ENCODE peak calls at places on chromosomes 5 and 9, in six cellular contexts. Y is activated CD8-positive, alpha-beta memory T cell treated with anti-CD3 and anti-CD28 coated beads for 48 hours; T is activated T-cell treated with anti-CD3 and anti-CD28 coated beads for 24 hours; P is left lung; D is NCI-H1092; G is GDM1. J is an unnamed sample.

GRCh38 chr5:79974896-79975295 is 16.2 kb downstream of the MTX3 start:
- DNase-seq in Y (no peak), T (no peak), P (no peak), D (no peak), G (no peak), J (no peak)

GRCh38 chr5:15499528-15500325 is at the start of gene FBXL7:
- DNase-seq in Y (no peak), T (no peak), P (peak), D (peak), G (no peak), J (peak)

GRCh38 chr5:68315679-68316271 is 100.2 kb downstream of the PIK3R1 start:
- DNase-seq in Y (peak), T (no peak), P (peak), D (no peak), G (no peak), J (no peak)

GRCh38 chr9:124774131-124774978 is 2.6 kb upstream of the OLFML2A start:
- DNase-seq in Y (peak), T (peak), P (peak), D (peak), G (peak), J (no peak)

GRCh38 chr9:1879501-1879900 is 135.6 kb upstream of the SMARCA2 start:
- DNase-seq in Y (no peak), T (peak), P (no peak), D (no peak), G (no peak), J (no peak)

GRCh38 chr5:9712506-9713285 is 82.5 kb upstream of the TAS2R1 start:
- DNase-seq in Y (no peak), T (no peak), P (no peak), D (no peak), G (no peak), J (no peak)

GRCh38 chr9:37732086-37732744 is 21.4 kb upstream of the TRMT10B start:
- DNase-seq in Y (no peak), T (no peak), P (no peak), D (peak), G (no peak), J (no peak)

GRCh38 chr5:153903321-153903720 is 135.4 kb downstream of the FAM114A2 start:
- DNase-seq in Y (no peak), T (no peak), P (no peak), D (no peak), G (no peak), J (no peak)

GRCh38 chr5:177403826-177404640 is 3.6 kb upstream of the PFN3 start:
- DNase-seq in Y (no peak), T (peak), P (peak), D (peak), G (peak), J (peak)

GRCh38 chr9:129102791-129103594 is 7.6 kb downstream of the CRAT start:
- DNase-seq in Y (no peak), T (no peak), P (no peak), D (no peak), G (no peak), J (no peak)

GRCh38 chr9:127540664-127541041 is 71.4 kb upstream of the STXBP1 start:
- DNase-seq in Y (no peak), T (no peak), P (peak), D (no peak), G (no peak), J (no peak)

GRCh38 chr5:90866333-90866732 is 307.7 kb downstream of the ADGRV1 start:
- DNase-seq in Y (no peak), T (no peak), P (no peak), D (peak), G (no peak), J (no peak)

GRCh38 chr5:158877124-158877581 is 222.6 kb downstream of the EBF1 start:
- DNase-seq in Y (no peak), T (no peak), P (no peak), D (no peak), G (no peak), J (no peak)

GRCh38 chr5:138352071-138352721 is at the start of gene KDM3B:
- DNase-seq in Y (peak), T (peak), P (peak), D (peak), G (peak), J (peak)

GRCh38 chr9:4137234-4137633 is 162.6 kb downstream of the GLIS3 start:
- DNase-seq in Y (no peak), T (no peak), P (no peak), D (no peak), G (no peak), J (no peak)

GRCh38 chr5:125485003-125485641 is 738.7 kb upstream of the ZNF608 start:
- DNase-seq in Y (no peak), T (no peak), P (no peak), D (peak), G (no peak), J (peak)

GRCh38 chr5:91425046-91425445 is 41.9 kb upstream of the ARRDC3 start:
- DNase-seq in Y (no peak), T (no peak), P (no peak), D (no peak), G (no peak), J (no peak)

GRCh38 chr5:157670662-157671591 is at the start of gene C5orf52:
- DNase-seq in Y (no peak), T (no peak), P (peak), D (no peak), G (no peak), J (no peak)

J was measured in GOT3.